ENCODE peak calls at places on chromosome 11, in nine cellular contexts. V is activated T-cell treated with anti-CD3 and anti-CD28 coated beads for 1 hour; G is SJSA1; U is astrocyte of the spinal cord; H is activated CD4-positive, alpha-beta T cell treated with anti-CD3 and anti-CD28 coated beads, Interleukin-2, amount 50 U/mL, for 24 hours; E is stimulated activated CD4-positive, alpha-beta T cell treated with anti-CD3 and anti-CD28 coated beads, Interleukin-1b, Interleukin-23, amount 100 ng/mL, for 24 hours; D is K562; Q is AG08395; I is type B pancreatic cell. M is an unnamed sample.
A peak's percentile ranks its signal among the peaks of the same experiment; 100 is the strongest.

GRCh38 chr11:95296621-95297025 is 65.6 kb upstream of the SESN3 start:
- DNase-seq in G (no peak), H (no peak), E (no peak), V (no peak), D (no peak), I (no peak), U (no peak), Q (no peak), M (no peak)

GRCh38 chr11:100709233-100709999 is 22.3 kb downstream of the ARHGAP42 start:
- DNase-seq in E (no peak), Q (no peak), H (no peak), U (peak; percentile 25), V (no peak), I (no peak), G (no peak), D (peak; percentile 59), M (no peak)

GRCh38 chr11:12840871-12841516 is 166.8 kb downstream of the TEAD1 start:
- DNase-seq in D (no peak), I (no peak), H (no peak), G (no peak), U (no peak), Q (no peak), V (no peak), E (no peak), M (no peak)

GRCh38 chr11:101045415-101045814 is 84.2 kb downstream of the PGR start:
- DNase-seq in D (no peak), V (no peak), Q (no peak), G (no peak), E (no peak), I (no peak), H (no peak), U (no peak), M (no peak)

GRCh38 chr11:4074266-4074665 is 20.3 kb upstream of the RRM1 start:
- DNase-seq in V (no peak), U (no peak), E (no peak), D (no peak), I (no peak), H (no peak), Q (no peak), G (no peak), M (no peak)

GRCh38 chr11:126956664-126957063 is 43.9 kb downstream of the KIRREL3 start:
- DNase-seq in I (no peak), H (no peak), D (no peak), G (no peak), U (no peak), V (no peak), E (no peak), Q (peak; percentile 12), M (no peak)

GRCh38 chr11:125402436-125402835 is 93.6 kb downstream of the FEZ1 start:
- DNase-seq in H (no peak), E (no peak), I (no peak), Q (peak; percentile 58), V (no peak), U (peak; percentile 36), G (no peak), D (peak; percentile 12), M (no peak)

GRCh38 chr11:100980156-100980555 is 149.5 kb downstream of the PGR start:
- DNase-seq in E (no peak), Q (no peak), D (peak; percentile 30), V (no peak), H (no peak), G (no peak), U (peak; percentile 19), I (no peak), M (no peak)

GRCh38 chr11:112715091-112715490 is 246.1 kb upstream of the NCAM1 start:
- DNase-seq in H (no peak), G (no peak), V (no peak), I (no peak), Q (no peak), U (no peak), E (no peak), D (no peak), M (no peak)

GRCh38 chr11:12508151-12508740 is 130.9 kb downstream of the PARVA start:
- DNase-seq in D (no peak), U (peak; percentile 57), Q (peak; percentile 87), H (no peak), G (peak; percentile 57), I (peak; percentile 15), E (no peak), V (no peak), M (no peak)

GRCh38 chr11:112241486-112241885 is 15.3 kb downstream of the PTS start:
- DNase-seq in U (peak; percentile 69), V (no peak), D (no peak), I (no peak), Q (peak; percentile 41), G (peak; percentile 76), H (no peak), E (no peak), M (no peak)

GRCh38 chr11:747176-748006 is at the start of gene TALDO1:
- DNase-seq in D (peak; percentile 96), V (peak; percentile 70), U (peak; percentile 82), H (peak; percentile 79), I (peak; percentile 96), E (peak; percentile 92), G (peak; percentile 61), Q (peak; percentile 95), M (peak; percentile 21)

GRCh38 chr11:112631333-112631732 is 329.9 kb upstream of the NCAM1 start:
- DNase-seq in H (no peak), E (no peak), I (no peak), D (no peak), Q (no peak), G (no peak), U (no peak), V (no peak), M (no peak)

GRCh38 chr11:120137187-120137610 is 714 bp downstream of the TRIM29 start:
- DNase-seq in I (peak; percentile 67), E (no peak), G (no peak), Q (no peak), V (no peak), U (no peak), H (no peak), D (no peak), M (no peak)

GRCh38 chr11:24965780-24966179 is 468.9 kb downstream of the LUZP2 start:
- DNase-seq in G (no peak), Q (no peak), H (no peak), D (no peak), I (no peak), V (no peak), U (peak; percentile 5), E (no peak), M (no peak)

GRCh38 chr11:59556115-59556882 is 45.0 kb downstream of the OR4D9 start:
- DNase-seq in E (peak; percentile 78), V (peak; percentile 35), H (peak; percentile 83), G (peak; percentile 95), Q (peak; percentile 43), I (peak; percentile 79), U (peak; percentile 87), D (peak; percentile 93), M (no peak)

GRCh38 chr11:82810326-82810725 is 76.7 kb upstream of the FAM181B start:
- DNase-seq in V (no peak), Q (no peak), D (no peak), I (no peak), U (no peak), E (no peak), H (no peak), G (no peak), M (no peak)

GRCh38 chr11:1402776-1403620 is 13.3 kb downstream of the BRSK2 start:
- DNase-seq in G (no peak), H (no peak), V (no peak), D (no peak), E (no peak), I (no peak), Q (no peak), U (no peak), M (no peak)

M was measured in keratinocyte.